ENCODE peak calls at places on chromosomes 16 and 17, in four cellular contexts. J is HepG2, K is GM12878, R is K562. Y is an unnamed sample.

GRCh38 chr17:61405686-61406542 is 6.3 kb downstream of the TBX2 start:
- DNase-seq in J (no peak), K (no peak), R (no peak), Y (no peak)

GRCh38 chr17:73203135-73203787 is 10.4 kb downstream of the COG1 start:
- DNase-seq in J (peak; percentile 96), K (no peak), R (no peak), Y (no peak)

GRCh38 chr16:57630931-57631845 is 2.8 kb downstream of the ADGRG1 start:
- DNase-seq in J (no peak), K (no peak), R (no peak), Y (no peak)

GRCh38 chr17:56851008-56851407 is 17.1 kb downstream of the DGKE start:
- DNase-seq in J (no peak), K (no peak), R (no peak), Y (no peak)

GRCh38 chr16:83308414-83308813 is 499.4 kb upstream of the HSBP1 start:
- DNase-seq in J (no peak), K (no peak), R (no peak), Y (no peak)

GRCh38 chr17:1709971-1710806 is at the start of gene TLCD2:
- DNase-seq in J (no peak), K (no peak), R (peak; percentile 65), Y (peak; percentile 64)

GRCh38 chr17:45135978-45136791 is 698 bp downstream of the ACBD4 start:
- DNase-seq in J (no peak), K (no peak), R (no peak), Y (no peak)

GRCh38 chr17:32621612-32622312 is 135.0 kb downstream of the CDK5R1 start:
- DNase-seq in J (no peak), K (no peak), R (peak; percentile 18), Y (no peak)

GRCh38 chr16:51025588-51026290 is 125.3 kb downstream of the SALL1 start:
- DNase-seq in J (no peak), K (no peak), R (no peak), Y (no peak)

GRCh38 chr16:27228621-27229501 is 25.5 kb downstream of the KDM8 start:
- DNase-seq in J (no peak), K (no peak), R (peak; percentile 57), Y (no peak)

GRCh38 chr17:3036800-3037199 is 26.6 kb downstream of the OR1D5 start:
- DNase-seq in J (no peak), K (no peak), R (no peak), Y (no peak)

GRCh38 chr17:78313735-78314648 is 45.9 kb downstream of the SOCS3 start:
- DNase-seq in J (peak; percentile 57), K (peak; percentile 45), R (peak; percentile 95), Y (peak; percentile 83)

GRCh38 chr16:70638814-70639792 is 7.3 kb upstream of the IL34 start:
- DNase-seq in J (peak; percentile 71), K (no peak), R (no peak), Y (no peak)

GRCh38 chr17:3917391-3917931 is 1.2 kb upstream of the P2RX1 start:
- DNase-seq in J (no peak), K (no peak), R (peak; percentile 80), Y (no peak)

DNA sequence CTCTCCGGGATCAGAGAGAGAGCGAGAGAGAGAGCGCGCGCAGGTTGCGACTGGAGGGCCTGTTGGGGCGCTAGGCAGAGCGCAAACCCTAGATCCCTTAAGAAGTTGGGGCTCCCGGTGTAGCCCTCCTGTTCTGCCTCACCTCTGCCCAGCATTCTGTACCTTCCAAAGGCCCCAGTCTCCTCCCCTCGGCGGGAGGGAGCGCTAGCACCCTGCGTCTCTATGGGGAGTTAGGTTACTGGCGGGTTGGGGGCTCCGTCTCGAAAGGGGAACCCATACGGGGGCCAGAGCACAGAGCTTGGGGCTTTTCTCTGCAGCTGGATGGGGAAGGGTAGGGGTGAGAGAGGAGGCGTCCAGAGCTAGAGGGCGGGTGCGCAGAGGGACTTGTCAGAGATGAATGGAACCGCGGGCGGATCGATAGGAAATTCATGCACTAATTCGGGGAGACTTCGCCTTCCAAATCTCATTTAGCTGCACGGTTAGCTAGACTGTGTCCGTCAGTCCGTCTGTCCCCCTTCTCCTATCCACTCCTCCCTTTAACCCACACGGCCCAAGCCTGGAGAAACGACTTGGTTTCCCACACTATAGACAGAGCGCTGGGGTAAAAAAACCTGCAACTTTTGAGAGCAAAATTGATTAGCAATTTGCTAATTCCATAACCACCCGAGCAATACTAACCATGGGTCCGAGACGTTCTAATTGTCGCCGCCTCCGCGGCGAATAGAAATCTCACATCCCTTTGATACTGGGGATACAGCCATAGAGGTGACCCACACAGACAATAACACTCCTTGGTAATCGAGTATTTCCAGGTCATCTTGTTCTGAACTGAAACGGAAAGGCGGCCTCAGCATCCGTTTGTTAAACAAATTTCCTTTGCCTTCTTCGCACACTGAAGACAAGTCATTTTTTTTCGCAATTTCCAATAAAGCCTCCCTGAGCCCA is 738 bp upstream of the HOXB4 start:
- DNase-seq in J (no peak), K (no peak), R (no peak), Y (no peak)
- TF ChIP-seq TARDBP in J (no peak), K (no peak), R (no peak), Y (no peak)

DNA sequence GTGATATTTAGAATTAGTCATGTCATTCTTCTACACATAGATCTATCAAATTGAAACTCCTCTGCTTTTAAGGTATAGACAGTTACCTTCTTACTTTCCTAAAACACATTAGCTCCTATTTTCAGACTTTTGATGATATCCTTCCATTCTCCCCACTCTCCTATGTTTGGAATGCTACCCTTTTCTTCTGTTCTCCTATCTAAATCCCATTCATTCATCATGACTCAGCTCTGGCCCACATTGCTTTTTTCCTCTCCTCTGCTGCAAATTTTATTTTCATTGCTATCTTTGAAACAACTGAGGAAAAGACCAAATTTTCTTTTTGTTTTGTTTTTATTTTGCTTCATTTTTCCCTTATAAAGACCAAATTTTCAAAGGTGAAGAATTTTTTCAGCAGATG is 145.4 kb downstream of the SSH2 start:
- DNase-seq in J (no peak), K (no peak), R (no peak), Y (no peak)
- TF ChIP-seq TARDBP in J (no peak), K (no peak), R (no peak), Y (no peak)

GRCh38 chr17:34259151-34259550 is 4.1 kb downstream of the CCL2 start:
- DNase-seq in J (no peak), K (no peak), R (no peak), Y (no peak)
- TF ChIP-seq TARDBP in J (no peak), K (no peak), R (no peak), Y (no peak)

GRCh38 chr17:18017958-18018357 is 21.0 kb downstream of the ATPAF2 start:
- DNase-seq in J (peak; percentile 91), K (no peak), R (peak; percentile 37), Y (no peak)
- TF ChIP-seq TARDBP in J (peak; percentile 44), K (no peak), R (no peak), Y (no peak)

DNA sequence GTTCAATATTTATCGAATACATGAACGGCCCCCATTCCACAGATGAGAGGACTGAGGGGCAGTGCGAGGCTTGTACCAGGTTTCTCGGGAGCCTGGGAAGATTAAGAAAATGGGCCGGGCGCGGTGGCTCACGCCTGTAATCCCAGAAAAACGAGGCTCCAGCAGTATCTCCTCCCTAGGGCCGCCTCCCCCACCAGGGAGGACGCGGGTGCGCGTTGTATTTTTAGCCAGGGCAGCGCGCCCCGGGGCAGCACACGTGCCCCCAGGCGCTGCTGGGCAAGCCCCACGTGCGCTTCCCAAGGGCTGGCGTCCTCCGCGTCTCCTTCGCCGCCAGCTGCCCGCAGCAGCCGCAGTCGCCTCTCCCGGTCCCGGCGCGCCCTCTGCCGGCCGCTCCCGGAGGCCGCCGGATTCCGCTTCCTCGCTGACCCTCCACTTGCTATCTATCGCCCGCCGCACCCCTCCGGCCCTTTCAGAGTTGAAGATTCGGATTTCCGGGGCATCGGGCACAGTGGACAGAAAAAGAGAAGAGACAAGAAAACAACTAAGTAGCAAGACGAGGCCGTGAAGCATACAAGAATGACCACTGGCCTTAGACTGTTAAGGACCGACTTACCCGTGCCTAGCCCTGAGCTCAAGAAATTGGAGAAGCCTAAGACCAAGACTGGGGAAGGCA is 1.9 kb upstream of the YBX2 start:
- DNase-seq in J (peak; percentile 56), K (no peak), R (peak; percentile 83), Y (peak; percentile 92)
- TF ChIP-seq TARDBP in J (peak; percentile 38), K (no peak), R (no peak), Y (no peak)

GRCh38 chr17:7107795-7108559 is 6.6 kb downstream of the ASGR2 start:
- DNase-seq in J (no peak), K (no peak), R (no peak), Y (no peak)

GRCh38 chr17:7107012-7107754 is 7.4 kb downstream of the ASGR2 start:
- DNase-seq in J (no peak), K (no peak), R (no peak), Y (peak; percentile 5)

GRCh38 chr17:7108981-7109380 is 5.6 kb downstream of the ASGR2 start:
- DNase-seq in J (no peak), K (no peak), R (no peak), Y (peak; percentile 3)

GRCh38 chr17:7109461-7110322 is 4.9 kb downstream of the ASGR2 start:
- DNase-seq in J (no peak), K (no peak), R (no peak), Y (no peak)

DNA sequence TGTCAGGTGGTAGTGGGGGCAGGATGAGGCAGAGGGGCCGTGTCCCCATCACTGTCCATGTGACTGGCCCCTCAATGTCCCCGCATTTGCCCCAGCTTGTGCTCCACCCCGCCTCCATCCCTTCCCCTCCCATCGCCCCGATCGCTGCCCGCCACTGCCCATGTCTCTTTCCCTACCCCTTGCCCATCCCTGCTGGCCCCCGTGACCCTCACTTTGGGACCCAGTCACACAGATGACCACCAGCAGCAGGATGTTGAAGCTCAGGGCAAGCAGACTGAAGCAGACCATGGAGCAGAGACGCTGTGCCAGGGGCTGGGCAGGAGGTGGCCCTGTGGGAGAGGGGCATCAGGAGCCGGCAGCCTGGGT is 6.1 kb downstream of the ASGR2 start:
- DNase-seq in J (no peak), K (no peak), R (no peak), Y (no peak)
- TF ChIP-seq TARDBP in J (no peak), K (no peak), R (no peak), Y (no peak)

DNA sequence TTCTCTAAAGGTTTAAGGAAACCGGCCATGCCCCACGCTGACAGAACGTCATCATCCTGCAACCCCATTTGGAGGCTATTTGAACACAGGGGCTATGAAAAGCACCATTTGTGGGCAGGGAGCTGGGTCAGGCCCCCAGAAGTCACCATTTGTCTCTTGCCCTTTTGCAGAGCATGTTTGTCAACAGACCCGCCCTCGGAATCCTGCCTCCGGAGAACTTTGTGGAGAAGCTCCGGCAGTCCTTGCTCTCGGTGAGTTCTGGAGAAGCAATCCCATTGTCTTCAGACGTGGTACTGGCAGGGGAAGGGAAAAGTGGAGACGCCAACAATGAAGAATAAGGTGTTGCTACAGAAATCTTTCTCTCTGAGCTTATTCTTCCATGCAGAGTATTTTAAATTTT is 33.5 kb downstream of the TMEM186 start:
- DNase-seq in J (no peak), K (no peak), R (no peak), Y (no peak)
- TF ChIP-seq TARDBP in J (no peak), K (no peak), R (no peak), Y (no peak)

DNA sequence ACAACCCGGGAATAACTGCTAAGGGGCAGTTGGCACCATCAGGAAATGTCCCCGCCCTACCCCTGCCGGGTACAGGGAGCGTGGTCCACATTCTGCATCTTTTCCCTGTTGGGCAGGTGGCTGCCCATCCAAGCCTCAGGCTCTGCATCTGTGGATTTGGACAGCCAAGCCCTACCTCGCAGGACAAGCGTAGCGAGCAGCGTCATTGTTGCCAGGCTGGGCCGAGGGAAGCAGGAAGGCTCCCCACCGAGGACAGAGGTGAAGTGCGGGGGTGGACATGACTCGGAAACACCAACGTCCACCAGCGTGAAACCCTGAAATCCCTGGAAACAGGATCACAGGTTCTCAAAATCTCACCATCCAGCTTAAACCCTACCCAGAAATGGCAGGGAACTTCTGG is 73.6 kb downstream of the SOCS1 start:
- DNase-seq in J (no peak), K (no peak), R (no peak), Y (no peak)
- TF ChIP-seq TARDBP in J (no peak), K (no peak), R (no peak), Y (no peak)